ENCODE peak calls at places on chromosome 21, in seven cellular contexts. P, U, Z, N, F, Q and Y are unnamed samples.

GRCh38 chr21:44364151-44365053 is 11.0 kb downstream of the TRPM2 start:
- DNase-seq in P (no peak), U (no peak), Z (no peak), N (no peak), F (no peak), Q (no peak), Y (no peak)

GRCh38 chr21:16279658-16280581 is 550.1 kb downstream of the USP25 start:
- DNase-seq in P (no peak), U (no peak), Z (no peak), N (peak; percentile 37), F (peak; percentile 25), Q (peak; percentile 35), Y (no peak)

GRCh38 chr21:17441370-17441769 is 71.5 kb upstream of the CXADR start:
- DNase-seq in P (peak; percentile 77), U (peak; percentile 74), Z (no peak), N (peak; percentile 97), F (peak; percentile 34), Q (no peak), Y (no peak)

GRCh38 chr21:15297829-15298228 is 233.0 kb upstream of the NRIP1 start:
- DNase-seq in P (no peak), U (no peak), Z (no peak), N (no peak), F (no peak), Q (no peak), Y (no peak)

GRCh38 chr21:21688877-21689276 is 690.7 kb downstream of the NCAM2 start:
- DNase-seq in P (no peak), U (no peak), Z (no peak), N (no peak), F (no peak), Q (no peak), Y (no peak)

GRCh38 chr21:26934383-26934782 is 32.5 kb downstream of the ADAMTS5 start:
- DNase-seq in P (no peak), U (no peak), Z (no peak), N (no peak), F (no peak), Q (no peak), Y (no peak)

GRCh38 chr21:36030581-36031189 is 29.6 kb downstream of the SETD4 start:
- DNase-seq in P (no peak), U (no peak), Z (no peak), N (no peak), F (no peak), Q (no peak), Y (no peak)

GRCh38 chr21:38660333-38661295 is 145.1 kb upstream of the ETS2 start:
- DNase-seq in P (peak; percentile 12), U (no peak), Z (no peak), N (no peak), F (no peak), Q (peak; percentile 37), Y (no peak)

GRCh38 chr21:23801292-23801691 is 1806.0 kb downstream of the MRPL39 start:
- DNase-seq in P (no peak), U (no peak), Z (no peak), N (no peak), F (no peak), Q (no peak), Y (no peak)

GRCh38 chr21:41086551-41086950 is 81.4 kb upstream of the BACE2 start:
- DNase-seq in P (no peak), U (no peak), Z (no peak), N (no peak), F (no peak), Q (no peak), Y (no peak)

GRCh38 chr21:35053356-35054096 is 4.4 kb upstream of the RUNX1 start:
- DNase-seq in P (no peak), U (no peak), Z (no peak), N (no peak), F (no peak), Q (no peak), Y (no peak)

GRCh38 chr21:37983336-37984095 is 67.3 kb upstream of the KCNJ6 start:
- DNase-seq in P (no peak), U (no peak), Z (no peak), N (no peak), F (peak; percentile 69), Q (no peak), Y (no peak)

GRCh38 chr21:37153193-37153934 is 80.3 kb downstream of the TTC3 start:
- DNase-seq in P (peak; percentile 58), U (peak; percentile 29), Z (no peak), N (peak; percentile 40), F (no peak), Q (no peak), Y (no peak)

GRCh38 chr21:16305686-16306085 is 575.9 kb downstream of the USP25 start:
- DNase-seq in P (no peak), U (no peak), Z (no peak), N (no peak), F (no peak), Q (no peak), Y (no peak)

GRCh38 chr21:31335957-31336738 is 7.9 kb downstream of the TIAM1 start:
- DNase-seq in P (no peak), U (no peak), Z (no peak), N (no peak), F (no peak), Q (peak; percentile 38), Y (no peak)

GRCh38 chr21:18144341-18144740 is 100.3 kb upstream of the CHODL start:
- DNase-seq in P (no peak), U (no peak), Z (no peak), N (no peak), F (no peak), Q (no peak), Y (no peak)

GRCh38 chr21:36350282-36350910 is 30.4 kb downstream of the MORC3 start:
- DNase-seq in P (no peak), U (no peak), Z (no peak), N (no peak), F (no peak), Q (no peak), Y (no peak)

GRCh38 chr21:44836666-44837471 is 19.0 kb upstream of the SUMO3 start:
- DNase-seq in P (peak; percentile 47), U (peak; percentile 68), Z (no peak), N (peak; percentile 45), F (peak; percentile 34), Q (no peak), Y (no peak)

GRCh38 chr21:18499761-18500376 is 96.3 kb upstream of the TMPRSS15 start:
- DNase-seq in P (peak; percentile 12), U (peak; percentile 22), Z (no peak), N (no peak), F (peak; percentile 32), Q (no peak), Y (no peak)

GRCh38 chr21:36250423-36251075 is 69.4 kb upstream of the MORC3 start:
- DNase-seq in P (no peak), U (no peak), Z (no peak), N (no peak), F (no peak), Q (no peak), Y (no peak)

DNA sequence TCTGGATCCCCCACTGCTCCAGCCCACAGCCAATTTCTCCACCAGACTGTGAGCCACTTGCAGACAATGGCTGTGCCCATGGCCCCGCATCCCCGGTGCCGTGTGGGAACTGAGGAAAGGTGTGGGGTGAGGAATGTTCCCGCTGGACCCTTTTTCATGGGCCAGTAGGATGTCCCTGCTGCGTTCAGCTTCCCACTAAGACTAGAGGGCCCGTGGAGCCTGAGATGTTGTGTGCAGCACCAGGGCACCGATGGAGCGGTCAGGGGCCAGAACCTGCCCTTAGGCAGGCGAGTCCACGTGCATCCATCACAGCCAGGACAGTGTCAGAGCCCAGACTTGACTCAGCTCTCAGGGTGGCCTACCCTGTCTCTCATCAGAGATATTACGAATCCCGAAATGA is 105.7 kb upstream of the COL6A1 start:
- DNase-seq in P (no peak), U (no peak), Z (no peak), N (no peak), F (no peak), Q (peak; percentile 18), Y (no peak)
- TF ChIP-seq POLR2A in P (no peak), U (no peak), Z (no peak), N (no peak), F (no peak), Q (no peak), Y (no peak)

DNA sequence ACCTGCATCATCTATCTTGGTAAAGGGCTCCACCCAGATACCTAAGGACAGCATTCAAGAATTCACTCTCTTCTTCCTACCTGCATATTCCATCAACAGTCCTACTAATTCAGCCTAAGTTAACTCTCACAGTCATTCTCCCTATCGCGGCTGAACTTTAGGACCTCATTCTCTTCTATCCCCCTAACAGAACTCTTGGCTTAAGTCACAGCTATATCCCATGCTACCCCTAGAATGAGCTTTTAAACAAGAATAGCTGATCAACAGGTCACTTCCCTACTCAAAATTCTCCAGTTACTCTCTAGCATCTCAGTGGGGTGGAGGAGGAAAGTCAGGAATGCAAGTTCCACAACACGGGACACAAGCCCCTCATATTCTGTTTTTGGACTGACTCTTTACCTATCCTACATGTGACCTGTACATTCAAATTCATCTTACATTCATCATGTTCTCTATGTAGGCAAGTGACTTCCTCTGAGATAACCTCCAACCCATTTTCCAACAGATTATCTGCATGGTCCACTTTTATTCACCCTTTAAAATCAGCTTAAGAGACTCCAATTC is 21.0 kb downstream of the MRPL39 start:
- DNase-seq in P (no peak), U (no peak), Z (no peak), N (no peak), F (no peak), Q (no peak), Y (no peak)
- TF ChIP-seq POLR2A in P (no peak), U (no peak), Z (peak; percentile 65), N (no peak), F (no peak), Q (no peak), Y (no peak)

GRCh38 chr21:42652527-42653491 is 612 bp upstream of the PDE9A start:
- DNase-seq in P (peak; percentile 56), U (peak; percentile 91), Z (no peak), N (peak; percentile 74), F (peak; percentile 53), Q (peak; percentile 68), Y (no peak)
- TF ChIP-seq POLR2A in P (no peak), U (no peak), Z (no peak), N (no peak), F (no peak), Q (no peak), Y (no peak)

GRCh38 chr21:43362306-43362927 is 64.5 kb downstream of the SIK1 start:
- DNase-seq in P (peak; percentile 77), U (peak; percentile 59), Z (peak; percentile 81), N (peak; percentile 74), F (no peak), Q (peak; percentile 88), Y (peak; percentile 34)

GRCh38 chr21:43362928-43363314 is 64.0 kb downstream of the SIK1 start:
- DNase-seq in P (peak; percentile 59), U (no peak), Z (no peak), N (no peak), F (no peak), Q (no peak), Y (no peak)

GRCh38 chr21:43360441-43361126 is 66.3 kb downstream of the SIK1 start:
- DNase-seq in P (no peak), U (no peak), Z (no peak), N (no peak), F (no peak), Q (no peak), Y (no peak)

GRCh38 chr21:43361493-43362296 is 65.2 kb downstream of the SIK1 start:
- DNase-seq in P (peak; percentile 71), U (peak; percentile 44), Z (no peak), N (peak; percentile 93), F (no peak), Q (peak; percentile 84), Y (no peak)

DNA sequence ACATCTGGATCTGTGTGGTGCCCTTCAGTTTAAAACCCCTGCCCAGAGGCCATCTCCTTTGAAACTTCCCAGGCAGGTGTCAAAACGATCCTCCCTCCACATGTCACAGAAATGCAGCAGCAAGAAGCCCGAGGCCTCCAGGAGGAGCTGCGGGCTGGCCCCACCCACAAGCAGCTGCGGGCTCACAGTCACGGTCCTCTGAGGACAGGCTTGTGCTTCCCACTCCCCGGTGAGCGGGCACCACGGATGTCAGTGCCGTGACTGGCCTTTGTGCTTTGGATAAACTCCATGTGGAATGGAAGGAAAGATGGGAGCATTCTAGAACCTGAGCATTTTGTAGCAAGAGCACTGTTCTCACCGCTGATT is 65.8 kb downstream of the SIK1 start:
- DNase-seq in P (peak; percentile 52), U (no peak), Z (no peak), N (peak; percentile 67), F (no peak), Q (peak; percentile 74), Y (no peak)
- TF ChIP-seq POLR2A in P (no peak), U (no peak), Z (no peak), N (no peak), F (no peak), Q (no peak), Y (no peak)